ENCODE peak calls at places on chromosomes 6 and 20, in six cellular contexts. T is Panc1, P is pancreas, U is breast epithelium, L is lower lobe of right lung, S is cardiac muscle cell. Z is an unnamed sample.

GRCh38 chr20:31704225-31705119 is 18.2 kb downstream of the BCL2L1 start:
- DNase-seq in P (peak; percentile 87), S (no peak), L (peak; percentile 75), T (peak; percentile 99), U (peak; percentile 76), Z (no peak)

GRCh38 chr6:144346719-144347446 is 61.7 kb downstream of the UTRN start:
- DNase-seq in L (no peak), S (no peak), U (no peak), P (no peak), T (no peak), Z (no peak)

GRCh38 chr6:106783631-106784566 is 154.5 kb downstream of the QRSL1 start:
- DNase-seq in T (no peak), L (no peak), U (no peak), S (no peak), P (no peak), Z (no peak)

GRCh38 chr6:5592911-5593519 is 331.7 kb downstream of the FARS2 start:
- DNase-seq in T (no peak), U (no peak), S (peak; percentile 39), P (no peak), L (no peak), Z (no peak)

GRCh38 chr20:32285621-32286334 is 8.3 kb downstream of the KIF3B start:
- DNase-seq in S (peak; percentile 10), T (no peak), L (no peak), P (no peak), U (no peak), Z (no peak)

GRCh38 chr6:89940225-89941027 is 46.2 kb downstream of the GJA10 start:
- DNase-seq in P (peak; percentile 53), L (peak; percentile 61), S (peak; percentile 70), T (peak; percentile 67), U (peak; percentile 68), Z (peak; percentile 67)

GRCh38 chr6:1022719-1023118 is 289.2 kb upstream of the FOXQ1 start:
- DNase-seq in L (no peak), T (no peak), S (no peak), U (no peak), P (no peak), Z (no peak)

GRCh38 chr20:34124469-34125249 is 12.6 kb upstream of the EIF2S2 start:
- DNase-seq in U (no peak), L (no peak), S (no peak), T (no peak), P (no peak), Z (no peak)

GRCh38 chr20:45552456-45552855 is 5.3 kb upstream of the EPPIN start:
- DNase-seq in P (no peak), L (no peak), U (no peak), S (no peak), T (no peak), Z (no peak)

GRCh38 chr20:22584630-22584921 is 204 bp upstream of the FOXA2 start:
- DNase-seq in S (no peak), U (no peak), P (peak; percentile 93), L (peak; percentile 93), T (no peak), Z (no peak)

GRCh38 chr20:59994697-59995122 is 36.5 kb downstream of the CDH26 start:
- DNase-seq in U (no peak), T (no peak), P (no peak), L (peak; percentile 73), S (no peak), Z (no peak)

GRCh38 chr6:42820509-42821340 is 38.9 kb downstream of the BICRAL start:
- DNase-seq in U (no peak), S (no peak), P (no peak), L (no peak), T (no peak), Z (no peak)

GRCh38 chr6:31578461-31579118 is 3.2 kb downstream of the TNF start:
- DNase-seq in U (no peak), P (peak; percentile 66), T (no peak), S (no peak), L (no peak), Z (no peak)

GRCh38 chr6:47094351-47094925 is 52.3 kb upstream of the ADGRF1 start:
- DNase-seq in P (peak; percentile 40), U (no peak), T (no peak), L (no peak), S (no peak), Z (no peak)

GRCh38 chr20:37296371-37296770 is 6.9 kb downstream of the MANBAL start:
- DNase-seq in U (no peak), T (no peak), L (no peak), S (no peak), P (no peak), Z (no peak)

GRCh38 chr6:36536873-36537547 is 10.3 kb downstream of the STK38 start:
- DNase-seq in T (no peak), P (no peak), U (no peak), S (no peak), L (no peak), Z (no peak)

GRCh38 chr6:89286516-89286915 is 28.6 kb downstream of the GABRR2 start:
- DNase-seq in S (no peak), L (no peak), T (no peak), U (no peak), P (no peak), Z (no peak)

GRCh38 chr6:162773996-162774395 is 46.2 kb downstream of the PACRG start:
- DNase-seq in S (no peak), U (no peak), L (no peak), T (no peak), P (no peak), Z (no peak)

GRCh38 chr6:125904871-125905270 is 51.7 kb upstream of the HINT3 start:
- DNase-seq in U (no peak), S (no peak), L (no peak), P (no peak), T (no peak), Z (no peak)

GRCh38 chr6:37200085-37200484 is 30.1 kb downstream of the PIM1 start:
- DNase-seq in L (no peak), U (no peak), P (no peak), T (no peak), S (no peak), Z (no peak)

GRCh38 chr6:104639671-104640070 is 220.0 kb downstream of the HACE1 start:
- DNase-seq in S (no peak), T (no peak), P (no peak), L (no peak), U (no peak), Z (no peak)

GRCh38 chr6:148649454-148649963 is 97.3 kb upstream of the UST start:
- DNase-seq in S (no peak), T (no peak), P (no peak), U (no peak), L (no peak), Z (no peak)

GRCh38 chr20:51749674-51750036 is 18.5 kb downstream of the ATP9A start:
- DNase-seq in T (peak; percentile 79), P (no peak), U (no peak), L (no peak), S (no peak), Z (no peak)

GRCh38 chr20:46699651-46700359 is 9.6 kb upstream of the SLC2A10 start:
- DNase-seq in P (no peak), U (no peak), S (no peak), T (no peak), L (no peak), Z (no peak)

GRCh38 chr6:154500769-154501171 is 9.7 kb downstream of the CNKSR3 start:
- DNase-seq in P (no peak), T (no peak), U (no peak), L (no peak), S (peak; percentile 23), Z (no peak)

GRCh38 chr6:36493859-36494258 is 51.1 kb downstream of the KCTD20 start:
- DNase-seq in T (no peak), L (no peak), S (no peak), U (no peak), P (no peak), Z (no peak)

DNA sequence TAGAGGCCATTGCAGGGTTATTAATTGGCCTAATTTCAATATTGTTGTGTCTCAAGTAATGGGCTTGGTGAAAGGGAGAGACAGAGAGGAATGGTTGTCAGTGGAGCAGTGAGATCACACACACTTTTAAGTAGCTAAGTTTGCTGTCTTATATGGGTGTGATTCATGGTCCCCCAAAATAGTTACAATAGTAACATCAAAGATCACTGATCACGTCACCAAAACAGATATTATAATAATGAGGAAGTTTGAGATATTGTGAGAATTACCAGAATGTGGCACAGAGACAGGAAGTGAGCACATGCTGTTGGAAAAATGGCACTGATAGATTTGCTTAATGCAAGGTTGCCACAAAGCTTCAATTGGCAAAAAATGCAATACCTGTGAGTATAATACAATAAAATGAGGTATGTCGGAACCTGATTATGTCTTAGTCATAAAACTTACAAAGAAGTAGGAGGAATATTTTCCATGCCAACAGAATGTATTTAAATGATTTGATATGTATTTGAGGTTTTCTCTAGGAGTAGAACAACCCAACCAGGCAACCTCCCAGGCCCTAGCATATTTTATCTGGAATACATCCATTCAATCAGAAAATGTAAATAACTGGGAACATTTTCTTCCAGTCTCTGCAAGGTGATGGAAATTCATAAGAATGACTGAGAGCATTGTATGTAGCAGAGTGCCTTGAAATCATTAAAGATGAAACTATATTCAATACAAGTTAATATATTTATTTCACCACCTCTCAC is 167.8 kb downstream of the CARMIL1 start:
- DNase-seq in U (no peak), L (no peak), P (no peak), T (no peak), S (no peak), Z (no peak)
- H3K27ac ChIP-seq in U (no peak overlapping the region), L (no peak overlapping the region), P (no peak overlapping the region), T (no peak overlapping the region), S (peak overlapping the region; percentile 6), Z (no peak overlapping the region)

GRCh38 chr20:8330785-8331699 is 199.0 kb downstream of the PLCB1 start:
- DNase-seq in U (no peak), P (no peak), L (no peak), T (no peak), S (no peak), Z (no peak)
- H3K4me1 ChIP-seq in U (no peaks in the 10 kb centered on the region), P (peaks cover 40% of the 10 kb centered on the region), L (no peaks in the 10 kb centered on the region), T (no peaks in the 10 kb centered on the region), S (no peaks in the 10 kb centered on the region), Z (no peaks in the 10 kb centered on the region)

GRCh38 chr20:52959125-52959524 is 13.0 kb upstream of the TSHZ2 start:
- DNase-seq in S (no peak), P (no peak), U (no peak), T (no peak), L (no peak), Z (no peak)
- H3K27ac ChIP-seq in S (no peak overlapping the region), P (no peak overlapping the region), U (no peak overlapping the region), T (no peak overlapping the region), L (no peak overlapping the region), Z (no peak overlapping the region)

GRCh38 chr20:10769700-10770099 is 95.9 kb upstream of the JAG1 start:
- DNase-seq in L (no peak), S (no peak), P (no peak), T (no peak), U (no peak), Z (no peak)
- H3K4me1 ChIP-seq in L (no peaks in the 10 kb centered on the region), S (peaks cover 4% of the 10 kb centered on the region), P (no peaks in the 10 kb centered on the region), T (no peaks in the 10 kb centered on the region), U (no peaks in the 10 kb centered on the region), Z (no peaks in the 10 kb centered on the region)